ENCODE peak calls at places on chromosomes 1 and 21, in six cellular contexts. J is uterus, A is heart right ventricle, V is transverse colon, N is suprapubic skin, C is brain microvascular endothelial cell. B is an unnamed sample. For H3K36me3, the result is how much of the 10 kb centered on the place peaks cover.

GRCh38 chr21:42315296-42315891 is at the start of gene TFF3:
- DNase-seq in V (peak), J (peak), N (no peak), A (no peak), C (no peak), B (peak)

GRCh38 chr21:29342394-29342957 is 43.8 kb downstream of the BACH1 start:
- DNase-seq in J (peak), N (no peak), C (peak), A (peak), V (peak), B (peak)

GRCh38 chr1:205913451-205914204 is 29.6 kb downstream of the SLC26A9 start:
- DNase-seq in C (peak), J (no peak), N (no peak), V (no peak), A (peak), B (no peak)

GRCh38 chr21:43267391-43268085 is 98.7 kb downstream of the CRYAA start:
- DNase-seq in V (no peak), J (no peak), A (no peak), N (no peak), C (no peak), B (peak)

GRCh38 chr1:39214998-39215873 is 10.7 kb downstream of the MACF1 start:
- DNase-seq in J (no peak), C (no peak), N (no peak), V (peak), A (no peak), B (no peak)

GRCh38 chr1:47894718-47895393 is 102.3 kb downstream of the TRABD2B start:
- DNase-seq in V (peak), J (no peak), A (no peak), C (peak), N (no peak), B (peak)

GRCh38 chr1:211822677-211823426 is 7.7 kb downstream of the LPGAT1 start:
- DNase-seq in N (no peak), A (no peak), V (no peak), J (no peak), C (no peak), B (no peak)

GRCh38 chr1:225572422-225572821 is 80.5 kb downstream of the ENAH start:
- DNase-seq in A (no peak), N (no peak), V (no peak), J (no peak), C (peak), B (no peak)

GRCh38 chr1:91730781-91731732 is 154.9 kb downstream of the TGFBR3 start:
- DNase-seq in A (peak), N (peak), C (no peak), V (peak), J (peak), B (no peak)

DNA sequence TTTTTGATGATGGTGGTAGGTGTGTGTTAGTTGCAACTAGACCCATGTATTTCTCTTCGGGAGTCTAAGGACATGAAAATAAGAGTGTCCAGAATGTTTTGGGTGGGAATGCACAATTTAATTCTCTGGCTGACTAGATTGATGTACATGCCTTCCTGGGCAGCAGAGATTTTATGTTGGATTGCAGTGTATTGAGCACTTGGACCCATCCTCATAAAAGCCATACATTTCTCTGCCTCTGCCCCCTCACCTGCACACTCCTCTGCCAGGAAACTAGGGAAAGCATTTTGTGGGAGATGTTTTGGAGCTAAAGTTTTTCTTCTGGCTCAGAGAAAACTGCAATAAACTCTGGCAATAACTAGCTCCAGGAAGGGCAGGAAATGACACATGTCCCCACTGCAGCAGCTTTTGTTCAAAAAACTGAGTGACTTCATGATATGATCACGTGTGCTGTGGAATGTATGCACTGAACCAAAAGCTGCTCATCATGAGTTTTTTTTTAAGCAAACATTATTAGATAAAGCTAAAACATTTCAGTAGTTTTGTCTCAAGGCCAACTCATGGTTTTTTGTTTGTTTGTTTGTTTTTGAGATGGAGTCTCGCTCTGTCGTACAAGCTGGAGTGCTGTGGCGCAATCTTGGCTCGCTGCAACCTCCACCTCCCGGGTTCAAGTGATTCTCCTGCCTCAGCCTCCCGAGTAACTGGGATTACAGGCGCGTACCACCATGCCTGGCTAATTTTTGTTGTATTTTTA is 17.6 kb downstream of the RIT1 start:
- DNase-seq in A (no peak), V (no peak), N (no peak), J (peak), C (peak), B (no peak)
- H3K4me3 ChIP-seq in A (no peak), V (no peak), N (no peak), J (no peak), C (peak), B (no peak)

DNA sequence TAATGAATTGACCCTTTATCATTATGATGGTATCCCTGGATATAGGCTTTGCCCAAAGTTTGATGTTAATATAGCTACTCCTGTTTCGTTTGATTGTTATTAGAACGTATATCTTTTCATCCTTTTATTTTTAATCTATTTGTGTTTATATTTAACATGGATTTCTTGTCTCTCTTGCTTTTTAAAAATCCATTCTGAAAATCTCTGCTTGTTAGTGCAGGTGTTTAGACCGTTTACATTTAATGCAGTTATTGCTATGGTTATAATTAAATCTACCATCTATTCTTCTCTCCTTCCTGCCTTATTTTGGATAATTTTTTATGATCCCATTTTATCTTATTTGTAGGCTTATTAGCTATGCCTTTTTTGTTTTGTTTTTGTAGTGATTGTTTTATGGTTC is 12.4 kb downstream of the TSNAX start:
- DNase-seq in J (no peak), A (no peak), N (no peak), C (no peak), V (no peak), B (no peak)
- H3K36me3 ChIP-seq in J (under half), A (half or more), N (under half), C (under half), V (under half), B (under half)

DNA sequence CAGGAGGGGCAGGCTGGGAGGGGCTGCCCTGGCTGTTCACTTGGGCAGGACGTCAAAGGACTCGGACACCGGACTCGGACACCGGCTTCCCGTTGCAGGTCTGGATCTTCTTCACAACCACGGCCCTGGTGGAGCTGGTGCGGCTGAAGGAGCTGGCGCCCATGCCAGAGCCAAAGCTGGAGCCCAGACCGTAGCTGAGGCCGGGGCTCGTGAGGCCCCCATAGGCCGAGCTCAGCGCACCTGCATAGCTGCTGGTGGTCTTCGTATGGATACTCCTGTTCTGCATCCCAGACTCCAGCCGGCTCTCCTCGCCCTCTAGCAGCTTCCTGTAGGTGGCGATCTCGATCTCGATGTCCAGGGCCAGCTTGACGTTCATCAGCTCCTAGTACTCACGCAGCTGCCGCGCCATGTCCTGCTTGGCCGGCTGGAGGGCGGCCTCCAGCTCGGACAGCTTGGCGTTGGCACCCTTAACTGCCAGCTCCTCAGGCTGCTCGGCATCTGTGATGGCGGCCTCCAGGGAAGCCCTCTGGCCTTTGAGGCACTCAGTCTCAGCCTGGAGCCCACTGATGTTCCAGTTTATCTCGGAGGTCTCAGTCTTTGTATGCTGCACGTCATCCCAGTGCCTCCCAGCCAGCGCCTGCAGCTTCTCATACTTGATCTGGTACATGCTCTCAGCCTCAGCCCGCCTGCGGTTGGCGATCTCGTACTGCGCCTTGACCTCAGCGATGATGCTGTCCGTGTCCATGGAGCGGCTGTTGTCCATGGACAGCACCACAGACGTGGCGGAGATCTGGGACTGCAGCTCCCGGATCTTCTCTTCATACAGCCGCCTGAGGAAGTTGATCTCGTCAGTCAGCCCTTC is 15.1 kb upstream of the KLF17 start:
- DNase-seq in N (no peak), A (no peak), V (no peak), J (no peak), C (peak), B (no peak)
- TF ChIP-seq CTCF in N (no peak), A (peak), V (no peak), J (no peak), C (peak), B (no peak)

DNA sequence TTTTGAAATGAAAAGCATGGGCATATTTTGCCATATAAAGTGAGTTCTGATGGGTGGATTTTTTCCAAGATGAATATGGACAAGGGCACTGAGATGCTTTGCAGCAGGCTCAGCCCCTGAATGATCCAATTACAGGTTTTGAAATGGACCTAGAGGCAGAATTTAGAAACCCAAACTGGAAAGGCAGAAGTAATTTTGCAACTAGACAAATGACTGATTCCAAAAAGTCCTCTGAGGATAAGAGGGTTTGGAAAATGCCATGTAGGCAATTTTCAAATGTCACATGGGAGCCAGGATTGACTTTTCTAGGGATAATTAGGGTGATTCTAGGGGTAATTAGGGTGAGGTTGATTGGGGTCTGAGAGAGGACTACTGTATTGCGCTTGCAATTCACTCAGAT is 148.9 kb upstream of the ZNF648 start:
- DNase-seq in A (no peak), V (no peak), N (no peak), C (no peak), J (no peak), B (no peak)
- H3K4me3 ChIP-seq in A (no peak), V (no peak), N (no peak), C (no peak), J (no peak), B (no peak)

DNA sequence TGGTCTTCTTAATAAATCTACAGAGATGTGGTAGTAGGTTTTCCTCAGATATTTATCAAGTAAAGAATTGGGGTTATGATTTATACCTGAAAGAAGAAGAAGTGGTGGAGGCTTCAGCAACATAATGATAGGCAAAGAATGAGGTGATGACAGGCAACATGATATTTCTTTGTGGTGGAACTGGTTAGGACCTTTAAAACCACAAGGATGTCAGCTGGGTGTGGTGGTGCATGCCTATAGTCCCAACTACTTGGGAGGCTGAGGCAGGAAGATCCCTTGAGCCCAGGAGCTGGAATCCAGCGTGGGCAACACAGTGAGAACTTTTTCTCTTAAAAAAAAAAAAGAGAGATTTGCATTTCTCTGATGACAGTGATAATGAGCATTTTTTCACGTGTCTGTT is 34.1 kb upstream of the COL11A1 start:
- DNase-seq in C (no peak), N (no peak), V (no peak), J (no peak), A (no peak), B (no peak)
- H3K36me3 ChIP-seq in C (under half), N (under half), V (under half), J (under half), A (under half), B (under half)

GRCh38 chr1:24286246-24287010 is 32.7 kb upstream of the GRHL3 start:
- DNase-seq in J (no peak), N (no peak), A (no peak), C (no peak), V (no peak), B (no peak)
- TF ChIP-seq CTCF in J (no peak), N (no peak), A (no peak), C (no peak), V (no peak), B (no peak)

B was measured in mucosa of descending colon.